ENCODE peak calls at places on chromosomes 7 and 10, in ten cellular contexts. One of them, this sample, is unnamed.

GRCh38 chr10:132987671-132988571 is 45.6 kb upstream of the CFAP46 start:
- DNase-seq in AG20443: peak; percentile 95
- DNase-seq in heart right ventricle: no peak
- DNase-seq in GM20000: no peak
- DNase-seq in activated effector memory CD4-positive, alpha-beta T cell treated with anti-CD3 and anti-CD28 coated beads, Interleukin-2, amount 50 U/mL, for 16 hours: no peak
- DNase-seq in NCI-H2029: no peak
- DNase-seq in SK-N-DZ: no peak
- DNase-seq in KG1: no peak
- DNase-seq in HFF-Myc: peak; percentile 92
- DNase-seq in AML-193: no peak
- DNase-seq in this sample: no peak

GRCh38 chr10:105837951-105838350 is 1196.9 kb downstream of the SORCS3 start:
- DNase-seq in NCI-H2029: no peak
- DNase-seq in SK-N-DZ: peak; percentile 8
- DNase-seq in HFF-Myc: no peak
- DNase-seq in heart right ventricle: no peak
- DNase-seq in AG20443: no peak
- DNase-seq in activated effector memory CD4-positive, alpha-beta T cell treated with anti-CD3 and anti-CD28 coated beads, Interleukin-2, amount 50 U/mL, for 16 hours: no peak
- DNase-seq in GM20000: peak; percentile 38
- DNase-seq in KG1: no peak
- DNase-seq in AML-193: no peak
- DNase-seq in this sample: no peak

GRCh38 chr7:141354251-141354650 is 197.0 kb upstream of the AGK start:
- DNase-seq in GM20000: no peak
- DNase-seq in KG1: no peak
- DNase-seq in HFF-Myc: no peak
- DNase-seq in AG20443: peak; percentile 15
- DNase-seq in NCI-H2029: no peak
- DNase-seq in activated effector memory CD4-positive, alpha-beta T cell treated with anti-CD3 and anti-CD28 coated beads, Interleukin-2, amount 50 U/mL, for 16 hours: no peak
- DNase-seq in SK-N-DZ: no peak
- DNase-seq in AML-193: no peak
- DNase-seq in heart right ventricle: no peak
- DNase-seq in this sample: no peak

GRCh38 chr10:95260909-95261552 is 29.8 kb downstream of the PDLIM1 start:
- DNase-seq in heart right ventricle: no peak
- DNase-seq in activated effector memory CD4-positive, alpha-beta T cell treated with anti-CD3 and anti-CD28 coated beads, Interleukin-2, amount 50 U/mL, for 16 hours: no peak
- DNase-seq in AG20443: no peak
- DNase-seq in NCI-H2029: no peak
- DNase-seq in SK-N-DZ: no peak
- DNase-seq in HFF-Myc: no peak
- DNase-seq in KG1: no peak
- DNase-seq in GM20000: no peak
- DNase-seq in AML-193: no peak
- DNase-seq in this sample: no peak

GRCh38 chr7:266851-267840 is 22.8 kb upstream of the FOXL3 start:
- DNase-seq in AG20443: no peak
- DNase-seq in SK-N-DZ: peak; percentile 34
- DNase-seq in AML-193: no peak
- DNase-seq in activated effector memory CD4-positive, alpha-beta T cell treated with anti-CD3 and anti-CD28 coated beads, Interleukin-2, amount 50 U/mL, for 16 hours: peak; percentile 63
- DNase-seq in KG1: no peak
- DNase-seq in heart right ventricle: no peak
- DNase-seq in NCI-H2029: no peak
- DNase-seq in HFF-Myc: no peak
- DNase-seq in GM20000: no peak
- DNase-seq in this sample: peak; percentile 37

GRCh38 chr10:69004821-69005220 is 16.2 kb downstream of the KIFBP start:
- DNase-seq in NCI-H2029: no peak
- DNase-seq in heart right ventricle: no peak
- DNase-seq in AML-193: peak; percentile 82
- DNase-seq in activated effector memory CD4-positive, alpha-beta T cell treated with anti-CD3 and anti-CD28 coated beads, Interleukin-2, amount 50 U/mL, for 16 hours: no peak
- DNase-seq in HFF-Myc: no peak
- DNase-seq in GM20000: peak; percentile 56
- DNase-seq in AG20443: peak; percentile 44
- DNase-seq in KG1: peak; percentile 18
- DNase-seq in SK-N-DZ: no peak
- DNase-seq in this sample: no peak

GRCh38 chr10:45375716-45376231 is 1.8 kb downstream of the ALOX5 start:
- DNase-seq in AG20443: no peak
- DNase-seq in heart right ventricle: no peak
- DNase-seq in AML-193: peak; percentile 65
- DNase-seq in NCI-H2029: no peak
- DNase-seq in HFF-Myc: no peak
- DNase-seq in activated effector memory CD4-positive, alpha-beta T cell treated with anti-CD3 and anti-CD28 coated beads, Interleukin-2, amount 50 U/mL, for 16 hours: no peak
- DNase-seq in SK-N-DZ: no peak
- DNase-seq in KG1: peak; percentile 38
- DNase-seq in GM20000: peak; percentile 50
- DNase-seq in this sample: no peak

GRCh38 chr10:72277340-72277995 is 3.7 kb downstream of the DDIT4 start:
- DNase-seq in AG20443: no peak
- DNase-seq in heart right ventricle: no peak
- DNase-seq in SK-N-DZ: no peak
- DNase-seq in AML-193: no peak
- DNase-seq in GM20000: no peak
- DNase-seq in activated effector memory CD4-positive, alpha-beta T cell treated with anti-CD3 and anti-CD28 coated beads, Interleukin-2, amount 50 U/mL, for 16 hours: no peak
- DNase-seq in KG1: no peak
- DNase-seq in HFF-Myc: no peak
- DNase-seq in NCI-H2029: no peak
- DNase-seq in this sample: no peak

GRCh38 chr7:43648725-43649406 is 66.0 kb downstream of the STK17A start:
- DNase-seq in GM20000: peak; percentile 74
- DNase-seq in HFF-Myc: peak; percentile 76
- DNase-seq in SK-N-DZ: no peak
- DNase-seq in activated effector memory CD4-positive, alpha-beta T cell treated with anti-CD3 and anti-CD28 coated beads, Interleukin-2, amount 50 U/mL, for 16 hours: peak; percentile 86
- DNase-seq in heart right ventricle: no peak
- DNase-seq in AG20443: peak; percentile 45
- DNase-seq in AML-193: peak; percentile 75
- DNase-seq in KG1: peak; percentile 66
- DNase-seq in NCI-H2029: peak; percentile 36
- DNase-seq in this sample: no peak

GRCh38 chr7:25913574-25914224 is 238.3 kb upstream of the NFE2L3 start:
- DNase-seq in AG20443: no peak
- DNase-seq in NCI-H2029: no peak
- DNase-seq in AML-193: no peak
- DNase-seq in SK-N-DZ: no peak
- DNase-seq in HFF-Myc: no peak
- DNase-seq in KG1: no peak
- DNase-seq in heart right ventricle: no peak
- DNase-seq in activated effector memory CD4-positive, alpha-beta T cell treated with anti-CD3 and anti-CD28 coated beads, Interleukin-2, amount 50 U/mL, for 16 hours: no peak
- DNase-seq in GM20000: no peak
- DNase-seq in this sample: no peak

This sample was measured in SHP77.